ENCODE peak calls at places on chromosomes 16 and 17, in seven cellular contexts. C, S, W, T, J, Y and U are unnamed samples.

GRCh38 chr17:34703533-34703932 is 124.2 kb downstream of the TMEM132E start:
- DNase-seq in C (peak; percentile 27), S (peak; percentile 65), W (no peak), T (peak; percentile 3), J (peak; percentile 56), Y (no peak), U (no peak)

GRCh38 chr17:45640141-45640850 is 143.8 kb upstream of the CRHR1 start:
- DNase-seq in C (peak; percentile 75), S (peak; percentile 77), W (no peak), T (peak; percentile 70), J (peak; percentile 82), Y (no peak), U (no peak)

GRCh38 chr17:15169676-15170075 is 95.5 kb downstream of the PMP22 start:
- DNase-seq in C (peak; percentile 68), S (no peak), W (no peak), T (no peak), J (no peak), Y (no peak), U (no peak)

GRCh38 chr16:23544436-23544835 is 12.7 kb downstream of the EARS2 start:
- DNase-seq in C (no peak), S (no peak), W (no peak), T (no peak), J (no peak), Y (no peak), U (no peak)

GRCh38 chr17:142102-142661 is 4.8 kb downstream of the SCGB1C2 start:
- DNase-seq in C (peak; percentile 33), S (no peak), W (no peak), T (peak; percentile 35), J (peak; percentile 72), Y (peak; percentile 87), U (no peak)

GRCh38 chr16:56669840-56670639 is 426 bp downstream of the MT1H start:
- DNase-seq in C (no peak), S (no peak), W (no peak), T (no peak), J (no peak), Y (no peak), U (no peak)

GRCh38 chr17:20914658-20915057 is 128.2 kb downstream of the USP22 start:
- DNase-seq in C (no peak), S (no peak), W (no peak), T (no peak), J (no peak), Y (no peak), U (no peak)

GRCh38 chr17:19021622-19022083 is 17.1 kb upstream of the FAM83G start:
- DNase-seq in C (no peak), S (peak; percentile 21), W (no peak), T (no peak), J (no peak), Y (no peak), U (no peak)

GRCh38 chr16:55370762-55371482 is 46.9 kb downstream of the IRX6 start:
- DNase-seq in C (no peak), S (peak; percentile 47), W (peak; percentile 82), T (peak; percentile 2), J (peak; percentile 68), Y (no peak), U (no peak)

GRCh38 chr17:50451943-50452626 is 16.6 kb downstream of the CHAD start:
- DNase-seq in C (no peak), S (no peak), W (no peak), T (no peak), J (no peak), Y (no peak), U (no peak)

GRCh38 chr17:68701046-68701445 is 99.9 kb upstream of the FAM20A start:
- DNase-seq in C (no peak), S (no peak), W (no peak), T (peak; percentile 79), J (peak; percentile 70), Y (no peak), U (no peak)

GRCh38 chr17:26809033-26809432 is 484.9 kb upstream of the WSB1 start:
- DNase-seq in C (no peak), S (no peak), W (no peak), T (peak; percentile 27), J (no peak), Y (no peak), U (no peak)

GRCh38 chr16:52492789-52493357 is 54.1 kb downstream of the TOX3 start:
- DNase-seq in C (no peak), S (no peak), W (no peak), T (no peak), J (no peak), Y (no peak), U (no peak)